ENCODE peak calls at places on chromosomes 5 and 9, in nine cellular contexts. One of them, this sample, is unnamed.

GRCh38 chr9:91197232-91198181 is 164.2 kb downstream of the AUH start:
- DNase-seq in stimulated activated CD4-positive, alpha-beta T cell treated with anti-CD3 and anti-CD28 coated beads, Interleukin-12 subunit alpha, Interleukin-12 subunit beta, amount 100 ng/mL, for 4 hours: no peak
- DNase-seq in left lung: peak
- DNase-seq in CD4-positive, CD25-positive, alpha-beta regulatory T cell: no peak
- DNase-seq in substantia nigra: peak
- DNase-seq in AG20443: peak
- DNase-seq in foreskin fibroblast: peak
- DNase-seq in A172: peak
- DNase-seq in GM12865: no peak
- DNase-seq in this sample: peak

GRCh38 chr5:147887026-147887627 is 8.6 kb downstream of the SCGB3A2 start:
- DNase-seq in AG20443: peak
- DNase-seq in left lung: no peak
- DNase-seq in substantia nigra: peak
- DNase-seq in GM12865: peak
- DNase-seq in A172: peak
- DNase-seq in foreskin fibroblast: no peak
- DNase-seq in stimulated activated CD4-positive, alpha-beta T cell treated with anti-CD3 and anti-CD28 coated beads, Interleukin-12 subunit alpha, Interleukin-12 subunit beta, amount 100 ng/mL, for 4 hours: no peak
- DNase-seq in CD4-positive, CD25-positive, alpha-beta regulatory T cell: no peak
- DNase-seq in this sample: peak

GRCh38 chr5:87722286-87722685 is 309.6 kb upstream of the CCNH start:
- DNase-seq in left lung: no peak
- DNase-seq in stimulated activated CD4-positive, alpha-beta T cell treated with anti-CD3 and anti-CD28 coated beads, Interleukin-12 subunit alpha, Interleukin-12 subunit beta, amount 100 ng/mL, for 4 hours: no peak
- DNase-seq in CD4-positive, CD25-positive, alpha-beta regulatory T cell: no peak
- DNase-seq in foreskin fibroblast: no peak
- DNase-seq in GM12865: no peak
- DNase-seq in substantia nigra: no peak
- DNase-seq in A172: peak
- DNase-seq in AG20443: no peak
- DNase-seq in this sample: no peak

GRCh38 chr9:87859786-87860185 is 22.9 kb upstream of the SPATA31E1 start:
- DNase-seq in left lung: no peak
- DNase-seq in foreskin fibroblast: no peak
- DNase-seq in GM12865: no peak
- DNase-seq in substantia nigra: no peak
- DNase-seq in stimulated activated CD4-positive, alpha-beta T cell treated with anti-CD3 and anti-CD28 coated beads, Interleukin-12 subunit alpha, Interleukin-12 subunit beta, amount 100 ng/mL, for 4 hours: no peak
- DNase-seq in A172: no peak
- DNase-seq in AG20443: no peak
- DNase-seq in CD4-positive, CD25-positive, alpha-beta regulatory T cell: no peak
- DNase-seq in this sample: no peak

GRCh38 chr5:55773057-55773456 is 35.2 kb downstream of the DDX4 start:
- DNase-seq in stimulated activated CD4-positive, alpha-beta T cell treated with anti-CD3 and anti-CD28 coated beads, Interleukin-12 subunit alpha, Interleukin-12 subunit beta, amount 100 ng/mL, for 4 hours: no peak
- DNase-seq in AG20443: no peak
- DNase-seq in left lung: no peak
- DNase-seq in foreskin fibroblast: no peak
- DNase-seq in CD4-positive, CD25-positive, alpha-beta regulatory T cell: no peak
- DNase-seq in substantia nigra: peak
- DNase-seq in GM12865: no peak
- DNase-seq in A172: no peak
- DNase-seq in this sample: no peak

GRCh38 chr5:67807116-67807888 is 408.3 kb upstream of the PIK3R1 start:
- DNase-seq in CD4-positive, CD25-positive, alpha-beta regulatory T cell: no peak
- DNase-seq in GM12865: peak
- DNase-seq in A172: no peak
- DNase-seq in stimulated activated CD4-positive, alpha-beta T cell treated with anti-CD3 and anti-CD28 coated beads, Interleukin-12 subunit alpha, Interleukin-12 subunit beta, amount 100 ng/mL, for 4 hours: no peak
- DNase-seq in substantia nigra: no peak
- DNase-seq in AG20443: no peak
- DNase-seq in left lung: no peak
- DNase-seq in foreskin fibroblast: no peak
- DNase-seq in this sample: no peak

GRCh38 chr5:172235132-172235780 is 41.3 kb downstream of the EFCAB9 start:
- DNase-seq in substantia nigra: no peak
- DNase-seq in AG20443: peak
- DNase-seq in left lung: no peak
- DNase-seq in foreskin fibroblast: no peak
- DNase-seq in GM12865: peak
- DNase-seq in stimulated activated CD4-positive, alpha-beta T cell treated with anti-CD3 and anti-CD28 coated beads, Interleukin-12 subunit alpha, Interleukin-12 subunit beta, amount 100 ng/mL, for 4 hours: no peak
- DNase-seq in CD4-positive, CD25-positive, alpha-beta regulatory T cell: no peak
- DNase-seq in A172: no peak
- DNase-seq in this sample: peak

GRCh38 chr5:127957183-127957582 is 126.4 kb upstream of the SLC12A2 start:
- DNase-seq in left lung: no peak
- DNase-seq in GM12865: no peak
- DNase-seq in AG20443: peak
- DNase-seq in CD4-positive, CD25-positive, alpha-beta regulatory T cell: no peak
- DNase-seq in A172: peak
- DNase-seq in stimulated activated CD4-positive, alpha-beta T cell treated with anti-CD3 and anti-CD28 coated beads, Interleukin-12 subunit alpha, Interleukin-12 subunit beta, amount 100 ng/mL, for 4 hours: no peak
- DNase-seq in foreskin fibroblast: peak
- DNase-seq in substantia nigra: peak
- DNase-seq in this sample: no peak

GRCh38 chr9:105038057-105038456 is 110.1 kb upstream of the ABCA1 start:
- DNase-seq in left lung: no peak
- DNase-seq in CD4-positive, CD25-positive, alpha-beta regulatory T cell: no peak
- DNase-seq in GM12865: no peak
- DNase-seq in foreskin fibroblast: no peak
- DNase-seq in substantia nigra: no peak
- DNase-seq in AG20443: no peak
- DNase-seq in A172: no peak
- DNase-seq in stimulated activated CD4-positive, alpha-beta T cell treated with anti-CD3 and anti-CD28 coated beads, Interleukin-12 subunit alpha, Interleukin-12 subunit beta, amount 100 ng/mL, for 4 hours: no peak
- DNase-seq in this sample: no peak

GRCh38 chr9:113156880-113157279 is 6.1 kb downstream of the SLC31A2 start:
- DNase-seq in substantia nigra: no peak
- DNase-seq in foreskin fibroblast: no peak
- DNase-seq in stimulated activated CD4-positive, alpha-beta T cell treated with anti-CD3 and anti-CD28 coated beads, Interleukin-12 subunit alpha, Interleukin-12 subunit beta, amount 100 ng/mL, for 4 hours: no peak
- DNase-seq in left lung: no peak
- DNase-seq in A172: no peak
- DNase-seq in CD4-positive, CD25-positive, alpha-beta regulatory T cell: no peak
- DNase-seq in AG20443: no peak
- DNase-seq in GM12865: no peak
- DNase-seq in this sample: no peak

GRCh38 chr5:40823459-40823858 is 11.6 kb downstream of the RPL37 start:
- DNase-seq in stimulated activated CD4-positive, alpha-beta T cell treated with anti-CD3 and anti-CD28 coated beads, Interleukin-12 subunit alpha, Interleukin-12 subunit beta, amount 100 ng/mL, for 4 hours: no peak
- DNase-seq in GM12865: no peak
- DNase-seq in CD4-positive, CD25-positive, alpha-beta regulatory T cell: no peak
- DNase-seq in substantia nigra: no peak
- DNase-seq in AG20443: no peak
- DNase-seq in A172: no peak
- DNase-seq in left lung: no peak
- DNase-seq in foreskin fibroblast: no peak
- DNase-seq in this sample: no peak

GRCh38 chr5:138932171-138932810 is 57.2 kb upstream of the LRRTM2 start:
- DNase-seq in AG20443: no peak
- DNase-seq in substantia nigra: no peak
- DNase-seq in GM12865: peak
- DNase-seq in stimulated activated CD4-positive, alpha-beta T cell treated with anti-CD3 and anti-CD28 coated beads, Interleukin-12 subunit alpha, Interleukin-12 subunit beta, amount 100 ng/mL, for 4 hours: no peak
- DNase-seq in foreskin fibroblast: no peak
- DNase-seq in CD4-positive, CD25-positive, alpha-beta regulatory T cell: no peak
- DNase-seq in A172: no peak
- DNase-seq in left lung: no peak
- DNase-seq in this sample: no peak